ENCODE peak calls at places on chromosome 2, in seven cellular contexts. Z is ovary, P is suprapubic skin, L is A549, G is K562, E is HepG2, H is stomach. V is an unnamed sample.

GRCh38 chr2:150586858-150587257 is 99.4 kb upstream of the RND3 start:
- DNase-seq in G (no peak), Z (no peak), P (no peak), L (peak), H (no peak), E (peak), V (no peak)

GRCh38 chr2:28442328-28442727 is 49.7 kb downstream of the FOSL2 start:
- DNase-seq in E (no peak), G (no peak), L (no peak), P (no peak), Z (no peak), H (no peak), V (no peak)

GRCh38 chr2:15074751-15075700 is 442.5 kb downstream of the LRATD1 start:
- DNase-seq in L (no peak), E (no peak), Z (no peak), G (no peak), H (no peak), P (no peak), V (no peak)

GRCh38 chr2:109324859-109325258 is 195.9 kb downstream of the SH3RF3 start:
- DNase-seq in G (no peak), H (no peak), L (no peak), P (peak), E (no peak), Z (peak), V (peak)

GRCh38 chr2:16626497-16626896 is 39.1 kb downstream of the CYRIA start:
- DNase-seq in E (no peak), H (no peak), P (no peak), G (no peak), L (no peak), Z (no peak), V (peak)

GRCh38 chr2:238916875-238917590 is 69.1 kb downstream of the TWIST2 start:
- DNase-seq in Z (peak), L (no peak), E (no peak), G (no peak), P (peak), H (no peak), V (no peak)

GRCh38 chr2:10407841-10408648 is 40.1 kb downstream of the ODC1 start:
- DNase-seq in L (peak), H (peak), P (peak), E (peak), G (peak), Z (no peak), V (peak)

GRCh38 chr2:240904216-240905175 is 1.6 kb upstream of the CROCC2 start:
- DNase-seq in E (no peak), H (no peak), P (peak), Z (peak), L (no peak), G (no peak), V (no peak)

GRCh38 chr2:88615822-88616221 is 11.4 kb downstream of the EIF2AK3 start:
- DNase-seq in G (no peak), P (no peak), E (no peak), H (no peak), L (no peak), Z (no peak), V (no peak)

GRCh38 chr2:219087848-219088247 is 27.1 kb upstream of the IHH start:
- DNase-seq in L (no peak), H (no peak), P (no peak), E (no peak), Z (no peak), G (no peak), V (no peak)

GRCh38 chr2:20073462-20073861 is 22.0 kb upstream of the LAPTM4A start:
- DNase-seq in G (no peak), H (no peak), L (no peak), Z (no peak), E (no peak), P (no peak), V (no peak)

GRCh38 chr2:240892361-240892760 is 3.6 kb downstream of the MAB21L4 start:
- DNase-seq in G (no peak), H (no peak), E (no peak), Z (no peak), P (no peak), L (no peak), V (no peak)

GRCh38 chr2:222641336-222641735 is 14.6 kb downstream of the FARSB start:
- DNase-seq in H (no peak), Z (no peak), G (no peak), L (no peak), P (no peak), E (no peak), V (no peak)

GRCh38 chr2:67277450-67277849 is 119.7 kb upstream of the ETAA1 start:
- DNase-seq in E (peak), P (no peak), G (no peak), H (peak), L (no peak), Z (no peak), V (peak)

GRCh38 chr2:85269959-85270358 is 57.8 kb downstream of the TGOLN2 start:
- DNase-seq in G (no peak), Z (no peak), E (peak), P (no peak), L (no peak), H (no peak), V (no peak)

GRCh38 chr2:222241054-222241453 is 57.7 kb downstream of the PAX3 start:
- DNase-seq in H (no peak), E (no peak), Z (no peak), P (no peak), G (no peak), L (no peak), V (no peak)

DNA sequence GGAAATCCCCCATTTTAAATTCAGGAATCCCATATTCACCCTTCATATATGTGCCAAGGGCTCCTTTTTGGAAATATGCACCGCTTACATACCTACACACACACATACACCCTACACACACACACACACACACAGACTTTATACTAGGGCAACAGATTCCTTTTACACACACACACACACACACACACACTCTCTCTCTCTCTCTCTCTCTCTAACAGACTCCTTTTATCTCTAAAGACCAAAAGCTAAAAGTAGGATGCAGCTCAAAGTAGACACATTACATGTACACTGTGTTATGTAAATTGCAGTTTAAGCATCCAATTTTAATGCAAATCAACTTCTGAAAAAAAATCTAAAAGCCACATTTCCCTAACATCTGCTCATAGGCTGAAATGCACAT is 130.9 kb upstream of the CAPN13 start:
- DNase-seq in H (no peak), E (no peak), G (no peak), P (no peak), Z (no peak), L (no peak), V (no peak)
- H3K4me3 ChIP-seq in H (no peak), E (no peak), G (no peak), P (no peak), Z (no peak), L (no peak), V (no peak)

DNA sequence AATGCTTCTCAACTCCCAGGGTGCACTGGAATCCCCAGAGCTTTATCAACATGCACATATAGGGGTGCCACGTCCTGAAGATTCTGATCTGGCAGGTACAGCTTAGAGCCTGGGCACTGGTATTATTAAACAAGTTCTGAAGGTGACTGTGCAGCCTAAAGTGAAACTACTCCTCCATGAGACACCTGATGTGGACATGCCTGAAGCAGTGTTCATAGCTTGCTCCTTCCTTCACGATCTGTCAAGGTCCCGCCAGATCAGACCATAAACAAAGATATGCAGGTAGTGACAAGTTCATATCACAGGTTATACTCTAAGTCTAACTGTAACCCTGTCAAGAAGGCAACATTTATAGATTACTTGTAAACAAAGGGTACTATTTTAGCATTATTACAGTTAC is 65.3 kb upstream of the DNER start:
- DNase-seq in H (no peak), G (no peak), Z (no peak), E (no peak), L (no peak), P (no peak), V (no peak)
- TF ChIP-seq EP300 in H (no peak), G (no peak), Z (no peak), E (no peak), L (no peak), P (no peak), V (no peak)

GRCh38 chr2:237590272-237591020 is at the start of gene RAB17:
- DNase-seq in H (peak), E (peak), P (peak), L (peak), Z (no peak), G (no peak), V (peak)
- TF ChIP-seq POLR2A in H (no peak), E (peak), P (no peak), L (no peak), Z (no peak), G (no peak), V (peak)

DNA sequence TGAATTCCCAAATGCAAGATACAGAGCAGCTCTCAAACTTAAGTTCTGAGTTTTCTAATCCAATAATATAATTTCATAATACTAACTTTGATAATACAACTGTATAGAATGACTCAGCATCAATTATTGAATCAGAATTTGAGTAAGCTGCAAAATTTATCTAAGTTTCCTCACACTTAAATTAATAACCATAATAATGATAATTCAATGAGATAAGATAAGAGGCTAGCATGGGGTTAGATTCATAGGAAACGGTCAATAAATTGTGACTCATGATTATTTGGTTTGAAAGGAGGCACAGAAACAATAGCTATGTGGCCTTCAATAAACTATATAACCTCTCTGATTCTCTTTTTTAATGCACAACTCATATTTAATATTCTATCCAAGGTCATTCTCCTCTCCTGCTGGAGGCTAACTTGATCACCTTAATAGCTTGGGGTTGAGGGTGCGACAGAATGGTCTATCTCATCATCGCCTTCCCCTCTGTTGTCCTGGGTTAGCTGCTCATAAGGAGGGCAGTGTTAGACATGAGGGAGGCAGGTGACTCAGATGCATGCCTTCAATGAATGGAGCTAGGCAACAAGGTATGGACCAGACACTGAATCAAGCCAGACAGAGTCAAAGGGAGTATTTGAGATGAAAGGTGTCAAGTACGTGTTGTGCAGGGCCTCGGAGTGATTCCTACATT is 36.2 kb upstream of the BMP10 start:
- DNase-seq in G (no peak), E (no peak), L (no peak), H (no peak), P (no peak), Z (no peak), V (no peak)
- H3K4me3 ChIP-seq in G (no peak), E (no peak), L (no peak), H (no peak), P (no peak), Z (no peak), V (no peak)

GRCh38 chr2:8416836-8417832 is 264.7 kb upstream of the ID2 start:
- DNase-seq in L (no peak), G (no peak), Z (no peak), E (peak), H (no peak), P (no peak), V (no peak)

GRCh38 chr2:8426577-8426976 is 255.3 kb upstream of the ID2 start:
- DNase-seq in E (no peak), L (no peak), G (no peak), Z (no peak), P (no peak), H (no peak), V (no peak)

GRCh38 chr2:8418721-8419120 is 263.1 kb upstream of the ID2 start:
- DNase-seq in Z (no peak), G (no peak), L (no peak), E (no peak), H (no peak), P (no peak), V (no peak)

GRCh38 chr2:8424997-8425900 is 256.6 kb upstream of the ID2 start:
- DNase-seq in Z (no peak), G (no peak), L (no peak), H (no peak), P (no peak), E (no peak), V (no peak)

GRCh38 chr2:8421658-8422499 is 260.0 kb upstream of the ID2 start:
- DNase-seq in Z (no peak), G (no peak), H (no peak), P (no peak), L (no peak), E (no peak), V (no peak)
- TF ChIP-seq EP300 in Z (no peak), G (no peak), H (no peak), P (no peak), L (no peak), E (no peak), V (no peak)

V was measured in transverse colon.